ENCODE peak calls at places on chromosomes 2 and 18, in seven cellular contexts. A, U, X, S, T, O and Y are unnamed samples.

GRCh38 chr18:45557779-45558178 is 57.5 kb upstream of the SLC14A2 start:
- DNase-seq in A (no peak), U (no peak), X (no peak), S (no peak), T (no peak), O (no peak), Y (no peak)

GRCh38 chr18:657311-657997 is at the start of gene TYMS:
- DNase-seq in A (no peak), U (peak), X (peak), S (no peak), T (peak), O (peak), Y (peak)

GRCh38 chr2:226637383-226637782 is 162.2 kb downstream of the IRS1 start:
- DNase-seq in A (no peak), U (no peak), X (no peak), S (no peak), T (no peak), O (no peak), Y (no peak)

GRCh38 chr2:239809391-239809790 is 215.8 kb downstream of the NDUFA10 start:
- DNase-seq in A (no peak), U (no peak), X (no peak), S (no peak), T (no peak), O (no peak), Y (no peak)

GRCh38 chr2:63484901-63485300 is 103.4 kb downstream of the WDPCP start:
- DNase-seq in A (no peak), U (no peak), X (no peak), S (no peak), T (no peak), O (no peak), Y (no peak)

GRCh38 chr2:30149513-30149912 is 2.7 kb downstream of the YPEL5 start:
- DNase-seq in A (no peak), U (peak), X (no peak), S (no peak), T (no peak), O (peak), Y (no peak)

GRCh38 chr2:191316246-191316645 is 71.0 kb downstream of the MYO1B start:
- DNase-seq in A (no peak), U (no peak), X (no peak), S (no peak), T (no peak), O (no peak), Y (no peak)

GRCh38 chr2:144402282-144402681 is 117.6 kb downstream of the ZEB2 start:
- DNase-seq in A (no peak), U (no peak), X (peak), S (no peak), T (no peak), O (no peak), Y (no peak)

GRCh38 chr2:13611939-13612338 is 895.2 kb downstream of the TRIB2 start:
- DNase-seq in A (no peak), U (no peak), X (no peak), S (no peak), T (no peak), O (no peak), Y (no peak)

GRCh38 chr2:121207494-121207893 is 77.5 kb downstream of the TFCP2L1 start:
- DNase-seq in A (no peak), U (no peak), X (no peak), S (no peak), T (no peak), O (no peak), Y (no peak)

GRCh38 chr2:62152000-62152399 is 43.9 kb upstream of the B3GNT2 start:
- DNase-seq in A (no peak), U (no peak), X (no peak), S (no peak), T (peak), O (no peak), Y (no peak)

GRCh38 chr2:37615808-37616673 is 55.4 kb downstream of the CDC42EP3 start:
- DNase-seq in A (no peak), U (no peak), X (no peak), S (no peak), T (no peak), O (no peak), Y (no peak)

GRCh38 chr2:26034597-26035067 is 748 bp downstream of the RAB10 start:
- DNase-seq in A (no peak), U (no peak), X (peak), S (no peak), T (no peak), O (no peak), Y (peak)

GRCh38 chr2:48279347-48279746 is 250.6 kb upstream of the STON1 start:
- DNase-seq in A (no peak), U (no peak), X (peak), S (no peak), T (no peak), O (no peak), Y (no peak)

GRCh38 chr2:217933326-217933993 is 69.3 kb downstream of the TNS1 start:
- DNase-seq in A (no peak), U (no peak), X (peak), S (no peak), T (no peak), O (no peak), Y (no peak)

GRCh38 chr2:48717826-48718225 is 37.7 kb downstream of the LHCGR start:
- DNase-seq in A (no peak), U (no peak), X (no peak), S (no peak), T (no peak), O (no peak), Y (no peak)

GRCh38 chr18:46916551-46917107 is 678 bp downstream of the PIAS2 start:
- DNase-seq in A (no peak), U (peak), X (peak), S (no peak), T (no peak), O (peak), Y (no peak)

GRCh38 chr2:197599285-197599965 is 76.0 kb downstream of the RFTN2 start:
- DNase-seq in A (peak), U (peak), X (peak), S (no peak), T (peak), O (peak), Y (peak)

GRCh38 chr2:10028988-10029874 is 14.1 kb upstream of the KLF11 start:
- DNase-seq in A (no peak), U (no peak), X (no peak), S (no peak), T (no peak), O (no peak), Y (peak)

GRCh38 chr2:153133716-153134115 is 344.8 kb downstream of the RPRM start:
- DNase-seq in A (no peak), U (no peak), X (no peak), S (no peak), T (no peak), O (no peak), Y (no peak)

DNA sequence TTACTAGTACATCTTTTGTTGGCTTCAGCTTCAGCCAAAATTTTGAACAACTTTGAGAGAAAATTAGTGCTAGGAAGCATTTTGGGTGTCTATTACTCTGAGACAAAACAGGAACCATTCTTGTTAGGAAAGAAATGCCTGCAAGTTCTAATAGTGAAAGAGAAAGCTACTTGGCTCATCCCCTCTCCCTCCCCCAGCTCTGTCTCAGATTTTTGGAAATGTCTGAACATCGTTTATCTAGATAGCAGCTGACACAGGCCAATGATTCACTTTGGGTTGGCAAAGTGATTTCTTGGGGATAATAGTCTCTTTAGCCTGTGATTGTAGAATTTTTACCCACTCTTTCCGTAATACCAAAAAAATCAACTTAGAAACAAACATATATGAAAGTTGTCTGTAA is 42.3 kb upstream of the PTPRM start:
- DNase-seq in A (no peak), U (no peak), X (no peak), S (no peak), T (no peak), O (no peak), Y (no peak)
- TF ChIP-seq YY1 in A (no peak), U (no peak), X (no peak), S (no peak), T (no peak), O (no peak), Y (no peak)

GRCh38 chr18:79608535-79608934 is 71.1 kb upstream of the CTDP1 start:
- DNase-seq in A (no peak), U (no peak), X (no peak), S (no peak), T (no peak), O (no peak), Y (no peak)

GRCh38 chr18:79606621-79607331 is 72.8 kb upstream of the CTDP1 start:
- DNase-seq in A (no peak), U (no peak), X (no peak), S (no peak), T (no peak), O (no peak), Y (no peak)

GRCh38 chr18:79607361-79607930 is 72.2 kb upstream of the CTDP1 start:
- DNase-seq in A (no peak), U (no peak), X (no peak), S (no peak), T (no peak), O (no peak), Y (no peak)

GRCh38 chr18:79609021-79609461 is 70.6 kb upstream of the CTDP1 start:
- DNase-seq in A (no peak), U (no peak), X (no peak), S (no peak), T (no peak), O (no peak), Y (no peak)

GRCh38 chr18:79608069-79608468 is 71.5 kb upstream of the CTDP1 start:
- DNase-seq in A (no peak), U (no peak), X (no peak), S (no peak), T (no peak), O (no peak), Y (no peak)
- TF ChIP-seq YY1 in A (no peak), U (no peak), X (no peak), S (no peak), T (no peak), O (no peak), Y (no peak)

GRCh38 chr2:98512699-98513098 is 68.0 kb downstream of the INPP4A start:
- DNase-seq in A (no peak), U (no peak), X (no peak), S (no peak), T (no peak), O (no peak), Y (no peak)

GRCh38 chr2:98515571-98515927 is 70.9 kb downstream of the INPP4A start:
- DNase-seq in A (no peak), U (no peak), X (no peak), S (no peak), T (no peak), O (no peak), Y (peak)

GRCh38 chr2:98517636-98518035 is 73.0 kb downstream of the INPP4A start:
- DNase-seq in A (no peak), U (no peak), X (no peak), S (no peak), T (no peak), O (no peak), Y (no peak)

GRCh38 chr2:98514096-98514639 is 69.5 kb downstream of the INPP4A start:
- DNase-seq in A (no peak), U (no peak), X (no peak), S (no peak), T (no peak), O (no peak), Y (no peak)

DNA sequence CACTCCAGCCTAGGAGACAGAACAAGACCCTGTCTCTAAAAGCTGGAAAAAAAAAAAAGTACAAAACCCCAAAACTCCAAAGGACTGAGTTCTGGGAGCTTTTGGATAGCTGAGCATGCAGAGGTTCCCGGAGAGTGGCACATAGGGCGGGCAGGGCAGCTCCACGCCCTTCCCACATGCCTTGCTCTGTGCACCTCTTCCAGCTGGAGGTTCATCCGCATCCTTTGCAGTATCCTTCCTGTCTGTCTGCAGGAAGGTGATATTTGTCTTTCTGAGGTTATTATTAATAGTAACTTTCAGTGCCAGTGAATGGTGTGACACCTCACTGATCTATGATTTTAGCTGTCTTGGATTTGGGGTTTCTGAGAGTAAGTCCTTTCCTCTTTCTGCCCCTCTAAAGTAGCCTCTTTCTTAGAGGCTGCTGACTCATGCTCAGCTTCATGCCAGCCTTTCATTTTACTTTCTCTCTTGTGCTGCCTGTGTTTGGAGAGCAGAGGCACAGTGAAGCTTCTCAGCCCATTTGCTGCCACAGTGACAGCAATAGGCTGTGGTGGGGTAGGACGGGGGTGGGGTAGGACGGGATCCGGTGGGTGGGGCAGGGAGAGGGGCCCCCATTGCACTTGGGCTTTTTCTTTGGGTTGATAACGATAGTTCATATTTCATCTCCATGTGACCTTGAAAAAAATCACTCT is 70.4 kb downstream of the INPP4A start:
- DNase-seq in A (no peak), U (no peak), X (no peak), S (no peak), T (no peak), O (no peak), Y (peak)
- TF ChIP-seq YY1 in A (no peak), U (no peak), X (no peak), S (no peak), T (no peak), O (no peak), Y (no peak)

GRCh38 chr2:123958011-123958410 is 67.1 kb upstream of the CNTNAP5 start:
- DNase-seq in A (no peak), U (no peak), X (no peak), S (no peak), T (no peak), O (no peak), Y (no peak)
- TF ChIP-seq YY1 in A (no peak), U (no peak), X (no peak), S (no peak), T (no peak), O (no peak), Y (no peak)

DNA sequence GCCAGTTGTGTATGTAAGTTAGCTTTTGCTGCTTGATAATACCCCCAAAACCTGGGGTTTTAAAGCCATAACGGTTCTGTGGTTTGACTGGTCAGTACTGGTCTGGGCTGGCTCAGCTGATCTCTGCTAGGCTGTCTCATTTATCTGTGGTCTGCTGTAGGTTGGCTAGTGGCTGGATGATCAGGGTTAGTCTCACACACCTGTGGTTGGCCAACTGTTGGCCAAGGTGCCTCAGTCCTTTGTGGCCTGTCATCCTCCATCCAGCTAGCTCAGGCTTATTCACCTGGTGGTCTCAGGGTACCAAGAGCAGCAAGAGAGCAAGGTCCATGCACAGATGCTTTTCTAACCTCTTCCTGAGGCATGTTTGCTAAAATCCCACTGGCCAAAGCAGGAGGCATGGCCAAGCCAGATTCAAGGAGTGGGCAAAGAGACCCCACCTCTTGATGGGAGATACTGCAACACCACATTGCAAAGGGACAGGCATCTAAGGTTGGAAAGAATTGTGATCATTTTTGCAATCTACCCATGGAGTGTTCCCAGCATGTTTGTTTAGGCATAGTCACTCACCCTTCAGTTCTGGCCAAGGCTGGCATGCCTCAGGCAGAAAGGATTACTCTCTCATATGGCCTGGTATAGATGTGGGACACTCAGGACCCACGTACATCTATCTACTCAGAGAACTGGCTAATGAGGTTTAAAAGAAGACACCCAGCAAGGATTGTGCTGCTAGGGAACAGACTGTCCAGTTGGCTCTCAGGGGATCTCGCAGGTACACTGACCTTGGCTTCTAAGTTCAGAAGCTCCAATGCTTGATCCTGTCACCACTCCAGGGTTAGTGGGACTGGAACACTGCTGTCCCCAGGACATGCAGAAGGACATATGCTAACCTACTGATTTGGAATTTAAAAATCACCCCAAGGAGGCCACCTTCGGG is 183.5 kb downstream of the KLHL29 start:
- DNase-seq in A (no peak), U (no peak), X (no peak), S (no peak), T (no peak), O (no peak), Y (no peak)
- TF ChIP-seq YY1 in A (no peak), U (no peak), X (no peak), S (no peak), T (no peak), O (no peak), Y (no peak)

GRCh38 chr2:230582851-230583283 is 129.8 kb upstream of the CAB39 start:
- DNase-seq in A (no peak), U (no peak), X (no peak), S (peak), T (no peak), O (no peak), Y (no peak)
- TF ChIP-seq YY1 in A (no peak), U (no peak), X (peak), S (peak), T (no peak), O (no peak), Y (no peak)

GRCh38 chr2:238498691-238499295 is 72.1 kb downstream of the ASB1 start:
- DNase-seq in A (no peak), U (no peak), X (no peak), S (no peak), T (no peak), O (no peak), Y (no peak)
- TF ChIP-seq YY1 in A (no peak), U (no peak), X (no peak), S (no peak), T (no peak), O (no peak), Y (no peak)